ENCODE peak calls at places on chromosome 9, in six cellular contexts. X is GM23248, C is MM.1S, B is hepatocyte, A is HCT116, K is GM23338. U is an unnamed sample.

GRCh38 chr9:68999393-69000105 is 14.4 kb downstream of the PRKACG start:
- DNase-seq in X (peak; percentile 78), C (peak; percentile 82), B (peak; percentile 86), A (peak; percentile 61), K (peak; percentile 92), U (peak; percentile 87)

GRCh38 chr9:128139621-128140020 is 9.6 kb upstream of the LCN2 start:
- DNase-seq in X (no peak), C (no peak), B (no peak), A (no peak), K (no peak), U (no peak)

GRCh38 chr9:87713278-87713989 is 12.5 kb upstream of the CTSL start:
- DNase-seq in X (peak; percentile 100), C (no peak), B (peak; percentile 78), A (peak; percentile 76), K (peak; percentile 27), U (no peak)

GRCh38 chr9:7901676-7902075 is 102.1 kb upstream of the DMAC1 start:
- DNase-seq in X (no peak), C (no peak), B (peak; percentile 19), A (no peak), K (no peak), U (no peak)

GRCh38 chr9:128894764-128895163 is 12.8 kb downstream of the LRRC8A start:
- DNase-seq in X (no peak), C (no peak), B (no peak), A (no peak), K (no peak), U (no peak)

GRCh38 chr9:91211919-91212318 is 149.8 kb downstream of the AUH start:
- DNase-seq in X (peak; percentile 45), C (no peak), B (no peak), A (no peak), K (no peak), U (no peak)

GRCh38 chr9:116355153-116355827 is 201.7 kb downstream of the PAPPA start:
- DNase-seq in X (peak; percentile 49), C (no peak), B (peak; percentile 19), A (no peak), K (peak; percentile 54), U (no peak)

GRCh38 chr9:38092200-38092524 is 23.1 kb upstream of the SHB start:
- DNase-seq in X (no peak), C (no peak), B (no peak), A (no peak), K (no peak), U (no peak)

GRCh38 chr9:99796231-99796630 is 25.5 kb upstream of the NR4A3 start:
- DNase-seq in X (no peak), C (no peak), B (no peak), A (no peak), K (no peak), U (no peak)

GRCh38 chr9:127437497-127438264 is 13.5 kb downstream of the ZNF79 start:
- DNase-seq in X (no peak), C (no peak), B (no peak), A (no peak), K (peak; percentile 40), U (no peak)

GRCh38 chr9:77085416-77085815 is 66.0 kb downstream of the FOXB2 start:
- DNase-seq in X (peak; percentile 13), C (no peak), B (no peak), A (no peak), K (no peak), U (no peak)

GRCh38 chr9:5895782-5896181 is 5.1 kb downstream of the MLANA start:
- DNase-seq in X (no peak), C (no peak), B (no peak), A (no peak), K (no peak), U (no peak)

GRCh38 chr9:131545003-131545785 is at the start of gene PRRT1B:
- DNase-seq in X (peak; percentile 13), C (no peak), B (peak; percentile 75), A (no peak), K (peak; percentile 81), U (no peak)

GRCh38 chr9:116479145-116479544 is 208.0 kb upstream of the TRIM32 start:
- DNase-seq in X (no peak), C (no peak), B (no peak), A (no peak), K (no peak), U (no peak)

GRCh38 chr9:105694320-105694847 is at the start of gene TMEM38B:
- DNase-seq in X (peak; percentile 88), C (peak; percentile 89), B (peak; percentile 95), A (peak; percentile 48), K (peak; percentile 86), U (peak; percentile 86)

GRCh38 chr9:126893079-126893478 is 21.5 kb upstream of the RALGPS1 start:
- DNase-seq in X (peak; percentile 25), C (no peak), B (no peak), A (peak; percentile 8), K (peak; percentile 61), U (peak; percentile 12)

GRCh38 chr9:129945314-129945713 is 97.7 kb downstream of the FNBP1 start:
- DNase-seq in X (peak; percentile 20), C (no peak), B (no peak), A (no peak), K (no peak), U (no peak)

GRCh38 chr9:68507098-68507795 is 33.4 kb downstream of the TMEM252 start:
- DNase-seq in X (peak; percentile 45), C (no peak), B (peak; percentile 46), A (peak; percentile 23), K (peak; percentile 32), U (peak; percentile 26)

GRCh38 chr9:35842795-35843194 is 13.8 kb downstream of the TMEM8B start:
- DNase-seq in X (no peak), C (peak; percentile 81), B (no peak), A (no peak), K (no peak), U (no peak)

GRCh38 chr9:115522928-115523327 is 405.0 kb upstream of the TNC start:
- DNase-seq in X (no peak), C (no peak), B (no peak), A (no peak), K (no peak), U (no peak)

GRCh38 chr9:129059796-129060785 is 20.8 kb upstream of the DOLPP1 start:
- DNase-seq in X (no peak), C (no peak), B (no peak), A (no peak), K (no peak), U (no peak)

GRCh38 chr9:75105019-75105540 is 16.8 kb downstream of the OSTF1 start:
- DNase-seq in X (no peak), C (no peak), B (no peak), A (no peak), K (no peak), U (no peak)

GRCh38 chr9:7974335-7975005 is 174.9 kb upstream of the DMAC1 start:
- DNase-seq in X (no peak), C (no peak), B (no peak), A (no peak), K (no peak), U (peak; percentile 88)

GRCh38 chr9:121498150-121498486 is 1.5 kb downstream of the GGTA1 start:
- DNase-seq in X (peak; percentile 85), C (peak; percentile 82), B (peak; percentile 85), A (peak; percentile 77), K (peak; percentile 93), U (peak; percentile 94)

GRCh38 chr9:109914280-109915027 is 134.5 kb downstream of the PALM2AKAP2 start:
- DNase-seq in X (peak; percentile 92), C (peak; percentile 48), B (no peak), A (no peak), K (no peak), U (peak; percentile 94)

GRCh38 chr9:109913461-109913810 is 133.4 kb downstream of the PALM2AKAP2 start:
- DNase-seq in X (peak; percentile 40), C (no peak), B (no peak), A (no peak), K (no peak), U (no peak)

GRCh38 chr9:109910616-109911568 is 130.9 kb downstream of the PALM2AKAP2 start:
- DNase-seq in X (peak; percentile 86), C (no peak), B (peak; percentile 52), A (no peak), K (no peak), U (no peak)

GRCh38 chr9:109912082-109912581 is 132.1 kb downstream of the PALM2AKAP2 start:
- DNase-seq in X (peak; percentile 89), C (no peak), B (no peak), A (no peak), K (no peak), U (no peak)

GRCh38 chr9:109912726-109913460 is 132.9 kb downstream of the PALM2AKAP2 start:
- DNase-seq in X (peak; percentile 85), C (peak; percentile 64), B (no peak), A (no peak), K (no peak), U (peak; percentile 71)
- TF ChIP-seq EZH2phosphoT487 in X (no peak), C (no peak), B (no peak), A (no peak), K (no peak), U (no peak)

DNA sequence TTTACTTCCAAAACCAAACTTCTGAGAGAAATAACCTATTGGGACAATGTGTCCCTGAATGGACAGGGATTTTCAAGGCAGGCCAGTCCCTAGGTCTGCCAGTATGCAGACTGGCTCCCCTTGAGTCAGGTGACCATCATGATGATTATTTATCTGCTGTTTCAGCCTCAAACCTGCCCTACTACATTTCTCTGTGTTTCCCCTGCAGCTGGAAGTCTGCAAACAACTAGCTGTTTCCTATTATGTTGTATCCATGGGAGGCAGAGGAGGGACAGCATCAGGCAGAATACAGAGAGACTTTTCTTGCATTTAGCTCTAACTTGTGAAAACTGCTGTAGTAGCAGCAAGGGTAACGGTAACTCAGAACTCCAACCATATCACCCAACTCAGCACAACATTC is 36.2 kb upstream of the IFNK start:
- DNase-seq in X (no peak), C (no peak), B (peak; percentile 42), A (no peak), K (no peak), U (no peak)
- H3K4me2 ChIP-seq in X (no peak overlapping the region), C (peak overlapping the region; percentile 7), B (peak overlapping the region; percentile 60), A (no peak overlapping the region), K (no peak overlapping the region), U (no peak overlapping the region)

GRCh38 chr9:136578915-136579637 is 33.2 kb upstream of the NOTCH1 start:
- DNase-seq in X (peak; percentile 26), C (no peak), B (no peak), A (peak; percentile 50), K (no peak), U (peak; percentile 21)
- TF ChIP-seq EZH2phosphoT487 in X (no peak), C (no peak), B (no peak), A (no peak), K (no peak), U (no peak)

GRCh38 chr9:135502168-135502872 is 1.8 kb downstream of the MRPS2 start:
- DNase-seq in X (no peak), C (no peak), B (no peak), A (no peak), K (no peak), U (no peak)
- H3K4me2 ChIP-seq in X (peak overlapping the region; percentile 92), C (peak overlapping the region; percentile 97), B (peak overlapping the region; percentile 99), A (peak overlapping the region; percentile 95), K (peak overlapping the region; percentile 95), U (peak overlapping the region; percentile 82)

GRCh38 chr9:134315716-134316443 is 10.4 kb upstream of the RXRA start:
- DNase-seq in X (peak; percentile 34), C (no peak), B (no peak), A (no peak), K (no peak), U (no peak)
- TF ChIP-seq EZH2phosphoT487 in X (no peak), C (no peak), B (no peak), A (no peak), K (no peak), U (no peak)